ENCODE peak calls at places on chromosomes 3 and 15, in four cellular contexts. S, W, T and A are unnamed samples.
A peak's percentile ranks its signal among the peaks of the same experiment; 100 is the strongest.

GRCh38 chr15:79015416-79015815 is 70.6 kb upstream of the CTSH start:
- DNase-seq in S (no peak), W (no peak), T (no peak), A (no peak)

GRCh38 chr3:168250415-168250861 is 154.7 kb upstream of the GOLIM4 start:
- DNase-seq in W (no peak), T (peak; percentile 1), S (no peak), A (no peak)

GRCh38 chr3:53040361-53040820 is 5.5 kb downstream of the SFMBT1 start:
- DNase-seq in T (peak; percentile 65), S (no peak), W (no peak), A (no peak)

GRCh38 chr15:63052128-63052826 is 9.7 kb downstream of the TPM1 start:
- DNase-seq in S (no peak), T (no peak), W (no peak), A (no peak)

GRCh38 chr3:48077835-48078234 is 61.6 kb upstream of the MAP4 start:
- DNase-seq in W (no peak), S (no peak), T (peak; percentile 86), A (no peak)

GRCh38 chr15:80403712-80404056 is 498 bp upstream of the ARNT2 start:
- DNase-seq in T (peak; percentile 7), S (no peak), W (no peak), A (peak; percentile 71)

GRCh38 chr3:20023663-20024417 is 11.8 kb upstream of the PP2D1 start:
- DNase-seq in T (no peak), S (peak; percentile 70), W (no peak), A (no peak)

GRCh38 chr3:30610702-30611410 is 4.5 kb downstream of the TGFBR2 start:
- DNase-seq in T (no peak), S (no peak), W (no peak), A (no peak)

GRCh38 chr3:161915283-161915682 is 418.7 kb downstream of the OTOL1 start:
- DNase-seq in T (no peak), S (no peak), W (no peak), A (no peak)